ENCODE peak calls at places on chromosomes 3 and 15, in six cellular contexts. Q is mesenchymal stem cell, F is IMR-90, Y is H9, Z is H1, E is neuronal stem cell. X is an unnamed sample.

GRCh38 chr3:125125822-125126245 is 70.0 kb upstream of the HEG1 start:
- DNase-seq in Q (peak), F (peak), Y (no peak), Z (no peak), E (no peak), X (peak)

GRCh38 chr15:75051711-75052110 is 28.3 kb downstream of the PPCDC start:
- DNase-seq in Q (no peak), F (no peak), Y (no peak), Z (no peak), E (no peak), X (no peak)

GRCh38 chr15:44550256-44550655 is 13.3 kb downstream of the EIF3J start:
- DNase-seq in Q (peak), F (peak), Y (no peak), Z (no peak), E (no peak), X (no peak)

GRCh38 chr3:196531418-196531817 is 16.3 kb upstream of the SMCO1 start:
- DNase-seq in Q (no peak), F (no peak), Y (no peak), Z (no peak), E (no peak), X (no peak)

GRCh38 chr15:50707878-50708427 is 21.4 kb upstream of the TRPM7 start:
- DNase-seq in Q (no peak), F (no peak), Y (no peak), Z (no peak), E (no peak), X (no peak)

GRCh38 chr15:101320501-101321052 is 25.5 kb upstream of the SNRPA1 start:
- DNase-seq in Q (peak), F (peak), Y (peak), Z (peak), E (peak), X (peak)

GRCh38 chr3:34793066-34793465 is 846.3 kb upstream of the ARPP21 start:
- DNase-seq in Q (no peak), F (no peak), Y (no peak), Z (no peak), E (no peak), X (no peak)

GRCh38 chr15:48802867-48803266 is 8.0 kb downstream of the CEP152 start:
- DNase-seq in Q (peak), F (peak), Y (no peak), Z (no peak), E (no peak), X (peak)

GRCh38 chr3:47681016-47681415 is 100.7 kb downstream of the SMARCC1 start:
- DNase-seq in Q (no peak), F (no peak), Y (no peak), Z (no peak), E (no peak), X (no peak)

GRCh38 chr15:68578175-68578959 is 426 bp upstream of the CORO2B start:
- DNase-seq in Q (peak), F (peak), Y (peak), Z (peak), E (no peak), X (no peak)

GRCh38 chr3:43932921-43933320 is 242.2 kb downstream of the ABHD5 start:
- DNase-seq in Q (no peak), F (no peak), Y (no peak), Z (no peak), E (no peak), X (no peak)

GRCh38 chr3:189863031-189863430 is 231.8 kb downstream of the TP63 start:
- DNase-seq in Q (no peak), F (no peak), Y (no peak), Z (no peak), E (no peak), X (peak)

GRCh38 chr3:170189396-170190256 is 8.1 kb upstream of the PHC3 start:
- DNase-seq in Q (peak), F (no peak), Y (no peak), Z (no peak), E (no peak), X (no peak)

GRCh38 chr3:174547801-174548200 is 311.3 kb upstream of the NAALADL2 start:
- DNase-seq in Q (peak), F (peak), Y (no peak), Z (no peak), E (no peak), X (no peak)

GRCh38 chr3:41327718-41328117 is 128.4 kb downstream of the CTNNB1 start:
- DNase-seq in Q (peak), F (peak), Y (no peak), Z (no peak), E (no peak), X (peak)

GRCh38 chr3:100042144-100042543 is 72.2 kb downstream of the FILIP1L start:
- DNase-seq in Q (peak), F (peak), Y (no peak), Z (no peak), E (no peak), X (peak)

GRCh38 chr3:37686225-37686624 is 175.5 kb upstream of the CTDSPL start:
- DNase-seq in Q (no peak), F (no peak), Y (peak), Z (no peak), E (no peak), X (no peak)

GRCh38 chr3:53496984-53497383 is 2.6 kb downstream of the CACNA1D start:
- DNase-seq in Q (no peak), F (no peak), Y (no peak), Z (no peak), E (no peak), X (no peak)

GRCh38 chr3:133989931-133990702 is 39.6 kb downstream of the SLCO2A1 start:
- DNase-seq in Q (no peak), F (no peak), Y (no peak), Z (no peak), E (no peak), X (no peak)

GRCh38 chr3:101935081-101935480 is 85.8 kb downstream of the NFKBIZ start:
- DNase-seq in Q (no peak), F (no peak), Y (no peak), Z (no peak), E (no peak), X (peak)

GRCh38 chr15:71547066-71547465 is 263.3 kb upstream of the NR2E3 start:
- DNase-seq in Q (no peak), F (no peak), Y (no peak), Z (no peak), E (no peak), X (no peak)

GRCh38 chr3:45631486-45631885 is 36.9 kb downstream of the LIMD1 start:
- DNase-seq in Q (no peak), F (no peak), Y (no peak), Z (no peak), E (no peak), X (no peak)

GRCh38 chr3:167673221-167673620 is 19.5 kb upstream of the WDR49 start:
- DNase-seq in Q (no peak), F (no peak), Y (no peak), Z (no peak), E (no peak), X (no peak)

DNA sequence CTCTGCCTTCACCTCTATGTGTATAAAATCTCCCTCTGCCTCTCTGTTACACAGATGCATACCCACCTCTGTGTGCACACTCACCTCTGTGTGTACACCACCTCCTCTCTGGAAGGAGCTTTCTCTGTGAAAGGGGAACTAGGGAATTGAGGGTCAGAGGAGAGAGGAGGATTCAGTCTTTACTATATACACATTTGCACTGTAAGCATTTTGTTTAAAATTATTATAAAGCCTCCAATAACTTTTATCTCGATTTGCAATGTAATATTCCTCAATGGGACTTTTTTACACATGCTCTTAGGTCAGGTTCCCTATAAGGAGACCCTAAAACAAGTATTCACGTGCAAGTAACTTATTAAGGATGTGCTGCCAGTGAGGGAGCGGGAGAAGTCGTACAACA is 82.5 kb downstream of the OXNAD1 start:
- DNase-seq in Q (no peak), F (no peak), Y (no peak), Z (no peak), E (no peak), X (no peak)
- H4K91ac ChIP-seq in Q (no peak), F (no peak), Y (no peak), Z (no peak), E (no peak), X (no peak)

GRCh38 chr3:16359331-16359730 is 94.3 kb downstream of the OXNAD1 start:
- DNase-seq in Q (no peak), F (no peak), Y (no peak), Z (no peak), E (no peak), X (no peak)

GRCh38 chr3:16355864-16356263 is 90.9 kb downstream of the OXNAD1 start:
- DNase-seq in Q (no peak), F (no peak), Y (no peak), Z (no peak), E (no peak), X (no peak)

GRCh38 chr3:16357191-16357590 is 92.2 kb downstream of the OXNAD1 start:
- DNase-seq in Q (no peak), F (peak), Y (no peak), Z (no peak), E (no peak), X (no peak)

GRCh38 chr3:16361087-16361486 is 96.1 kb downstream of the OXNAD1 start:
- DNase-seq in Q (no peak), F (no peak), Y (no peak), Z (no peak), E (no peak), X (no peak)

DNA sequence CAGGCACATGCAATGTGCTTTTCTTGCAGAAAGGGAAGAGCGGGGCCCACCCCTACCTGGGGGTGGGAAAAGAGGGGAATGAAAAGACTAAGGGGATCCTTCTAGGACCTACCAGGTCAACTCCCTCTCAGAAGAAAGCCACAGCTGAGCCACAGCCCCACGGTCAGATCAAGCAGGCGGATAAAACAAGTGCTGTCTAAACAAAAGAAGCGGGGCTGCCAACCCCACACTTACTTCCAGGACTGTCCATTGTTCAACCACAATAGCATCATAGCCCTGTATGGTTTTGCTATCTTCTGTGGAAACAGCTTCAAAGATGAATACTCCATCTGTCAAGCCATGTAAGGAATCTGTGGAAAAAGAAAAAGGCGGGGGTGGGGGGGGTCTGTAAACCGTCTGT is 92.7 kb downstream of the OXNAD1 start:
- DNase-seq in Q (no peak), F (no peak), Y (no peak), Z (no peak), E (no peak), X (no peak)
- H4K91ac ChIP-seq in Q (no peak), F (no peak), Y (no peak), Z (no peak), E (no peak), X (no peak)

DNA sequence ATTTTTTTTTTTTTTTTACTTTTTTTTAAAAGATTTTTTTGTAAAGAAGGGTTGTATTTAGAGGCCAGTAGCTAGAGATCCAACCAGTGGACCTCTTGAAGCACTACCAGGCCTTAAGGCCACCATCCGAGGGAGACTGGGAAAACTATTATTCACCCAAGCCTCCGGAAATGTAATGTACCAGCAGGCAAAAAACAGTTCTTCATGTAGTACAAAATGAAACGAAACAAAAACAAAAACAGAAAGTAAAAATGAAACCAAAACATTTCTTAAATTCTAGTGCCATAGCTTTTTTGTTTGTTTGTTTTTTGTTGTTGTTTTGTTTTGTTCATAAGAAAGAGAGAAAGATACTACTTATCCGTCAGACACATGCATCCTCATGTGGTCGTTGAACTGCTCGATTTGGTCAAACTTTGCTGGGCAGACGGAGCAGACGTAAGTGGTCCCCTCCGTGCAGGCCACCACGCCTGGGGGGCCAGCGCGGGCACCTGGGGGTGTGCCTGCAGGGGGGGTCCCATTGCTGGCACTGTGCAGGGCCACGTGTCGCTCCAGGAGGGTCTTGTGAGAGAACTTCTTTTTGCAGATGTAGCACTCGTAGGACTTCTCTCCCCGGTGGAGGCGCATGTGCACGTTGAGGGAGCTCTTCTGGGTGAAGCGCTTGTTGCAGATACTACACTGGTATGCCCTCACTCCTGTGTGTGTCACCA is 45.0 kb downstream of the TIGIT start:
- DNase-seq in Q (no peak), F (no peak), Y (no peak), Z (no peak), E (no peak), X (no peak)
- H4K91ac ChIP-seq in Q (no peak), F (no peak), Y (no peak), Z (peak), E (no peak), X (no peak)

DNA sequence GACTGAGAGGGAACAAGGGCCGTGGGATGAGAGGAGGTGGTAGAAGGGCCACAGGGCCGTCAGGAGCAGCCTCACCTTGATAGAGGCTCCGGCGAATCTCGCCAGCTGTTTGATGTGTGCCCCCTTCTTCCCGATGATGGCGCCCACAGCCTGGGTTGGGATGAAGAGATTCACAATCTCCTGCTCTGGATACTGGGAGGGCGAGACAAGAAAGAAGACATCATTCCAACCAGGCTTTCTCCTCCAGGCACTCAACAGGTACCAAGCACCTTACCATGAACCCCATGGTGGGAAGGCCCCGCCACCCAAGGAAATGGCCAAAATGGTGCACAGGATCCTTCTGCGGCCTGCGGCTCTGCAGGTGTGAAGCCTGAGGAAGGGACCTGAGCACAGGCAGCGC is 71.1 kb downstream of the SENP2 start:
- DNase-seq in Q (no peak), F (no peak), Y (no peak), Z (no peak), E (no peak), X (no peak)
- H4K91ac ChIP-seq in Q (peak), F (peak), Y (no peak), Z (no peak), E (no peak), X (no peak)

GRCh38 chr3:49712631-49713317 is 6.7 kb downstream of the AMIGO3 start:
- DNase-seq in Q (no peak), F (no peak), Y (no peak), Z (no peak), E (no peak), X (no peak)

GRCh38 chr3:49711489-49711888 is 8.0 kb downstream of the AMIGO3 start:
- DNase-seq in Q (no peak), F (no peak), Y (no peak), Z (no peak), E (no peak), X (no peak)

GRCh38 chr3:49712166-49712565 is 7.3 kb downstream of the AMIGO3 start:
- DNase-seq in Q (no peak), F (no peak), Y (no peak), Z (no peak), E (no peak), X (no peak)

GRCh38 chr3:49707113-49707480 is 12.4 kb downstream of the AMIGO3 start:
- DNase-seq in Q (no peak), F (peak), Y (no peak), Z (no peak), E (no peak), X (no peak)

GRCh38 chr3:49709852-49710251 is 9.6 kb downstream of the AMIGO3 start:
- DNase-seq in Q (no peak), F (no peak), Y (no peak), Z (no peak), E (no peak), X (no peak)
- H4K91ac ChIP-seq in Q (no peak), F (no peak), Y (no peak), Z (no peak), E (no peak), X (no peak)